ENCODE peak calls at places on chromosomes 11 and 22, in four cellular contexts. E is WTC11, X is HepG2, U is K562. P is an unnamed sample.

GRCh38 chr11:73659961-73660360 is 13.6 kb downstream of the PLEKHB1 start:
- DNase-seq in X (no peak), U (no peak), E (no peak), P (no peak)

GRCh38 chr11:1837171-1838076 is 1.4 kb upstream of the TNNI2 start:
- DNase-seq in E (peak), X (peak), U (peak), P (no peak)

GRCh38 chr11:49208006-49208721 is at the start of gene FOLH1:
- DNase-seq in X (no peak), E (no peak), U (peak), P (no peak)

GRCh38 chr22:18096823-18097222 is 13.8 kb upstream of the TUBA8 start:
- DNase-seq in E (no peak), U (no peak), X (no peak), P (no peak)

GRCh38 chr11:69867076-69868002 is 48.1 kb upstream of the FGF3 start:
- DNase-seq in X (no peak), E (no peak), U (no peak), P (no peak)

GRCh38 chr11:27697679-27698275 is 2.5 kb downstream of the BDNF start:
- DNase-seq in E (no peak), X (no peak), U (no peak), P (no peak)

GRCh38 chr11:78039391-78039918 is 16.4 kb upstream of the KCTD14 start:
- DNase-seq in X (no peak), E (no peak), U (no peak), P (no peak)

GRCh38 chr11:133966924-133967598 is 10.3 kb upstream of the IGSF9B start:
- DNase-seq in U (peak), X (no peak), E (peak), P (no peak)

GRCh38 chr11:111765984-111766833 is at the start of gene PPP2R1B:
- DNase-seq in E (peak), X (peak), U (peak), P (peak)

GRCh38 chr22:49153921-49154320 is 673.8 kb downstream of the BRD1 start:
- DNase-seq in X (no peak), E (no peak), U (no peak), P (no peak)

GRCh38 chr11:31882951-31883392 is 71.8 kb upstream of the PAX6 start:
- DNase-seq in X (no peak), U (no peak), E (no peak), P (no peak)

GRCh38 chr11:19156892-19157291 is 39.9 kb downstream of the ZDHHC13 start:
- DNase-seq in E (no peak), U (no peak), X (no peak), P (no peak)

GRCh38 chr22:43345761-43346261 is 2.6 kb upstream of the SCUBE1 start:
- DNase-seq in E (no peak), X (peak), U (peak), P (no peak)

GRCh38 chr11:110490886-110491285 is 61.1 kb downstream of the FDX1 start:
- DNase-seq in U (peak), E (no peak), X (no peak), P (no peak)

GRCh38 chr11:13944801-13945505 is 17.6 kb upstream of the SPON1 start:
- DNase-seq in X (no peak), E (no peak), U (no peak), P (no peak)

GRCh38 chr11:81869337-81870065 is 864.2 kb downstream of the FAM181B start:
- DNase-seq in E (no peak), U (no peak), X (no peak), P (peak)

GRCh38 chr11:81870815-81871214 is 862.8 kb downstream of the FAM181B start:
- DNase-seq in U (no peak), X (no peak), E (no peak), P (no peak)

GRCh38 chr11:81870066-81870412 is 863.6 kb downstream of the FAM181B start:
- DNase-seq in U (no peak), E (no peak), X (no peak), P (no peak)

DNA sequence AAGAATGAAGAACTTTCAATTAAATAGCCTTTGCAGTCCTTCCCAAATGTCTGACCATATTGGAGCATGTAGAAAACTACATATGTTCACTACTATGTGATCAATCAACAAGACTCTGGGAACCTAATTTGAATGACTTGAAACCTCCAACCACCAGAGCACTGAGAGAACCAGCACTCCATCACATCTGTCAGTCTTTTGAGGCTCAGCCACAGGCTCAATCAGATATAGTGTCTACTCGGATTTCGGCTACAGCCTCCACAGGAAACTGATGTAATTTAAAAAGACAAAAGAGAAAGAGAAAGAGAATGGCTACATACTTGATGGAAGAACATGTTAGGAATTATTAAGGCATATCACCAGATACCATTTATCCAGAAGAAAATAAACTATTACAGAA is 859.0 kb downstream of the FAM181B start:
- DNase-seq in X (no peak), U (no peak), E (no peak), P (peak)
- TF ChIP-seq TCF7 in X (no peak), U (no peak), E (no peak), P (no peak)

DNA sequence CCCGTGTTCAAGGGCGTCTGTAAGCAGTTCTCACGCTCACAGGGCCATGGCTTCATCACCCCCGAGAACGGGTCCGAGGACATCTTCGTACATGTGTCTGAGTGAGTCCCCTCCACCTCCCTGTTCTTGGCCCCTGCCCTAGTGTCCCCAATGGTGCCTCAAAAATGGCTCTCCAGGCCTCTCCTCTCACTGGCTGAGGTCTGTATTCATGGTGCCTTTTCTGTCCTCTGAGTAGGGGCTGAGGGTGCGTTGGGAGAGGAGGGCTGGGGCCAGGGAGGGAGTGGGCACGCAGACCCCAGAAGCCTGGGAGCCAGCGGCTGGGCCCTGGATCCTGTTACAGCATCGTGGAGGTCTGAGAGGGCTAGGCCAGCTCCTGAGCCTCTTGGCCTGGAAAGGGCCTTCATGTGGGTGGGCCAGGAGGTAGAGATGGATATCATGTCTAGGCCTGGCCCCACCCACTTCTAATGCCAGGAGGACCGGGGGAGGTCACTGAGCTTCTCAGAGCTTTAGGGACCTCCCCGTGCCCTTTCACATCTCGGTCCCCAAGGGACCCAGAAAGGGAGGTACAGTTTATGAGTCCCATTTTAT is 13.0 kb downstream of the CSDC2 start:
- DNase-seq in E (no peak), U (no peak), X (no peak), P (no peak)
- TF ChIP-seq TCF7 in E (no peak), U (no peak), X (no peak), P (no peak)

DNA sequence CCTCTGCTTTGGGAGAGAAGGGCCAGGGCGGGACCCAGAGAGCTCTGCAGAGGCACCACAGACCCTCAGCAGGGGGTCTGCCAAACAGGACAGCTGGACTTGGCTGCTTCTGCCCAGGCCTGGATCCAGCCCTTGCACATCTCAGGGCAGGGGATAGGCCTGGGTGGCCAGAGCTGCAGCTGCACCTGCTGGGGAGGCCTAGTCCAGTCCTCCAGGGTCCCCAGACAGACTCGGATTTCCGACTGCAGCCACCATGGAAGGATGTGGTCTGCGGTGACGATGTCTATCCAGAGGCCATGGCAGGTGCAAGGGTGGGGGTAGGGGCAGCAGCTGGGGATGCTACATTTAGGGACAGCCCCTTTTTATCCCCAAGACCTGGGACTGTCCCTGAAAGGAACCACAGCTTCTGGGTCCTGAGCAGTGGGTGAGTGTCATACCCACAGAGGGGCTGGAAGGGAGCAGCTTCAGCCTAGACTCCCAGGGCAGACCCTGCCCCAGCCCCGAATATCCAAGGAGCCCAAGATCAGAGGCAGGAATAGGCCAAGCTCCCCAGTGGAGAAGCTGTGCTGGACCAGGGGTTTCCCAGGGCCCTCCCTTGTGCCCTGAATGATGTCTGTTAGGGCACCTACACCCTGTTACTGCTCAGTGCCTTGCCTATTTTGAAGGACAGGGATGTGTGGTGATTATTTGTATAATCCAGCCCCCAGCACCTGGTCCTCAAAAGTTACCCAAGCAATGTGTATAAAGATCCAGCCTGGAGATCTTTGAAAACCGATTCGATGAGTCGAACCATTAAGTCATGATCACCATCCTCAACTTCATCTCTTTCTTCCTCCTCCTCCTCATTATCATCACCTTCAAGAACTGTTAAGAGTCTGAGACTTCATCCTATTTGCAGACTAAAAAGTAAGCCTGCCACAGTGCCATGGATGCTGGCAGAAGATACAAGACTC is 2.5 kb upstream of the IGLL5 start:
- DNase-seq in X (no peak), U (no peak), E (no peak), P (no peak)
- TF ChIP-seq TCF7 in X (no peak), U (no peak), E (no peak), P (no peak)

DNA sequence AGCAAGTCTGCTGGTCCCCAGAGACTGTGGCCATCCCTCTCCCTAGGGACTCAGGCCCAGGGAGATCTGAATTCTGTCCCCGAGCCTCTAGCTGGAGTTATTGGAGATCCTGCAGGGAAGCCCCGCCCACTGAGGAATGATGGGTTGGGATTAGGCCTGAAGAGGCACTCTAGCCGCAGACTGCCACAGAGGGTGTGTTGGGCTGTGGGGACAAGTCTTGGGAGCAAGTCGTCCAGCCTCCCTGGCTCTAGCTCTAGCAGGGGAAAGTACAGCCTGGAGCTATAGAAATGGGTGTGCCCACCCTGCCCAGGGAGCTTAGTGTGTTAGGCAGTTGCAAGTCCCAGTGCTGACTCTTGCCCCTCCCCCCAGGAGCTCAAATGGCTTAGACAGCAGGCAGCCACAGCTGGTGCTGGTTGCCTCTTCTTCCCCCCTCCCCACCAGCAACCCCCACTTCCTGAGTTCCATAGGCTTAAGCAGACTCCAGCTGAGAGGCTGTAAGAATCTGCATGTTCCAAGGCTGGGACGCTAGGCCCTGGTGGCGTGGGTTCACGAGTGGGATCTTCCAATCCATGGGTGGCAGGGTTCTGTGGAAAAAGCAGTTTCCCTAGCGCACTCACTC is 61.3 kb downstream of the GUCY1A2 start:
- DNase-seq in U (no peak), E (peak), X (no peak), P (no peak)
- TF ChIP-seq TCF7 in U (no peak), E (no peak), X (no peak), P (no peak)

GRCh38 chr11:104154296-104154695 is 9.7 kb downstream of the PDGFD start:
- DNase-seq in U (no peak), E (no peak), X (no peak), P (no peak)

GRCh38 chr11:104148696-104149095 is 15.3 kb downstream of the PDGFD start:
- DNase-seq in U (no peak), E (no peak), X (no peak), P (no peak)

GRCh38 chr11:104152941-104153340 is 11.0 kb downstream of the PDGFD start:
- DNase-seq in X (no peak), U (no peak), E (no peak), P (no peak)

GRCh38 chr11:104148074-104148473 is 15.9 kb downstream of the PDGFD start:
- DNase-seq in E (no peak), X (no peak), U (no peak), P (no peak)

GRCh38 chr11:104151404-104152204 is 12.3 kb downstream of the PDGFD start:
- DNase-seq in X (no peak), U (no peak), E (no peak), P (no peak)
- TF ChIP-seq TCF7 in X (no peak), U (no peak), E (no peak), P (no peak)

P was measured in GM12878.